ENCODE peak calls at places on chromosomes 5 and 9, in five cellular contexts. G is GM23338, O is breast epithelium, Q is cardiac muscle cell, I is RWPE1. H is an unnamed sample.

GRCh38 chr9:7328453-7328852 is 471.1 kb downstream of the DMAC1 start:
- DNase-seq in G (no peak), Q (no peak), I (no peak), O (no peak), H (no peak)

GRCh38 chr5:20601678-20602100 is 613.7 kb upstream of the CDH18 start:
- DNase-seq in G (peak), I (no peak), Q (peak), O (no peak), H (no peak)

GRCh38 chr5:58366461-58366860 is 93.4 kb downstream of the PLK2 start:
- DNase-seq in O (no peak), Q (no peak), I (no peak), G (no peak), H (peak)

GRCh38 chr5:81350507-81350906 is 43.4 kb downstream of the ACOT12 start:
- DNase-seq in Q (no peak), O (no peak), G (no peak), I (no peak), H (no peak)

GRCh38 chr9:110317921-110318320 is 19.7 kb downstream of the TXNDC8 start:
- DNase-seq in I (no peak), Q (no peak), O (no peak), G (no peak), H (no peak)

GRCh38 chr9:121207371-121207940 is 5.8 kb upstream of the RAB14 start:
- DNase-seq in Q (no peak), G (no peak), I (no peak), O (no peak), H (no peak)

GRCh38 chr5:56319281-56320242 is 86.4 kb upstream of the ANKRD55 start:
- DNase-seq in Q (peak), O (no peak), G (no peak), I (peak), H (peak)

GRCh38 chr5:143440448-143441102 is 37.1 kb upstream of the NR3C1 start:
- DNase-seq in O (no peak), G (no peak), I (no peak), Q (no peak), H (no peak)

GRCh38 chr5:138922494-138922893 is 47.4 kb upstream of the LRRTM2 start:
- DNase-seq in Q (no peak), I (no peak), G (no peak), O (no peak), H (no peak)

GRCh38 chr9:81070689-81071088 is 618.7 kb downstream of the TLE1 start:
- DNase-seq in G (no peak), I (no peak), O (no peak), Q (no peak), H (no peak)

GRCh38 chr9:106648799-106649198 is 214.2 kb upstream of the ZNF462 start:
- DNase-seq in Q (peak), I (peak), O (no peak), G (peak), H (no peak)

GRCh38 chr5:176157656-176158055 is 80.6 kb upstream of the SIMC1 start:
- DNase-seq in I (peak), G (no peak), O (no peak), Q (peak), H (no peak)

GRCh38 chr9:25025156-25025555 is 479.5 kb upstream of the IZUMO3 start:
- DNase-seq in I (no peak), Q (no peak), O (no peak), G (no peak), H (no peak)

GRCh38 chr5:67248703-67249589 is 52.3 kb upstream of the CD180 start:
- DNase-seq in Q (no peak), I (peak), O (peak), G (no peak), H (no peak)

GRCh38 chr5:37248387-37248969 is 698 bp downstream of the CPLANE1 start:
- DNase-seq in Q (peak), I (no peak), G (peak), O (no peak), H (no peak)

GRCh38 chr9:34363619-34364351 is 12.9 kb downstream of the MYORG start:
- DNase-seq in O (no peak), I (no peak), Q (peak), G (peak), H (no peak)

GRCh38 chr5:10507575-10508024 is 56.3 kb upstream of the ANKRD33B start:
- DNase-seq in O (no peak), G (no peak), Q (no peak), I (peak), H (no peak)

GRCh38 chr9:137235424-137236237 is 4.9 kb downstream of the SLC34A3 start:
- DNase-seq in G (peak), Q (no peak), I (no peak), O (no peak), H (peak)

GRCh38 chr5:96408841-96409458 is 24.1 kb downstream of the PCSK1 start:
- DNase-seq in G (no peak), O (no peak), Q (peak), I (no peak), H (no peak)

GRCh38 chr9:127534931-127535330 is 77.1 kb upstream of the STXBP1 start:
- DNase-seq in G (no peak), I (peak), O (no peak), Q (no peak), H (no peak)

GRCh38 chr9:79639354-79639753 is 67.6 kb downstream of the TLE4 start:
- DNase-seq in G (no peak), O (no peak), Q (no peak), I (peak), H (no peak)

GRCh38 chr9:121098567-121099198 is 23.9 kb downstream of the CNTRL start:
- DNase-seq in Q (no peak), G (no peak), I (no peak), O (no peak), H (no peak)

GRCh38 chr9:74379718-74380117 is 117.4 kb upstream of the RORB start:
- DNase-seq in O (no peak), G (peak), Q (peak), I (peak), H (no peak)

GRCh38 chr9:99414321-99414720 is 192.2 kb downstream of the SEC61B start:
- DNase-seq in O (no peak), Q (no peak), I (no peak), G (no peak), H (no peak)

GRCh38 chr9:93649610-93650261 is 73.4 kb downstream of the PHF2 start:
- DNase-seq in G (no peak), O (no peak), I (no peak), Q (no peak), H (no peak)

GRCh38 chr9:77488439-77489126 is 159.5 kb downstream of the GNA14 start:
- DNase-seq in O (no peak), I (peak), Q (peak), G (peak), H (no peak)

GRCh38 chr5:6681682-6682081 is 31.6 kb upstream of the TENT4A start:
- DNase-seq in O (no peak), Q (no peak), G (no peak), I (no peak), H (no peak)

GRCh38 chr5:6686501-6686900 is 26.7 kb upstream of the TENT4A start:
- DNase-seq in G (no peak), I (no peak), Q (no peak), O (no peak), H (no peak)

GRCh38 chr5:6682239-6682638 is 31.0 kb upstream of the TENT4A start:
- DNase-seq in Q (no peak), G (peak), O (no peak), I (no peak), H (no peak)

GRCh38 chr5:6683241-6683640 is 30.0 kb upstream of the TENT4A start:
- DNase-seq in O (no peak), I (no peak), Q (no peak), G (no peak), H (peak)

GRCh38 chr5:6684075-6684474 is 29.2 kb upstream of the TENT4A start:
- DNase-seq in Q (no peak), I (no peak), G (no peak), O (no peak), H (no peak)
- H3K27ac ChIP-seq in Q (no peak), I (no peak), G (no peak), O (no peak), H (no peak)

DNA sequence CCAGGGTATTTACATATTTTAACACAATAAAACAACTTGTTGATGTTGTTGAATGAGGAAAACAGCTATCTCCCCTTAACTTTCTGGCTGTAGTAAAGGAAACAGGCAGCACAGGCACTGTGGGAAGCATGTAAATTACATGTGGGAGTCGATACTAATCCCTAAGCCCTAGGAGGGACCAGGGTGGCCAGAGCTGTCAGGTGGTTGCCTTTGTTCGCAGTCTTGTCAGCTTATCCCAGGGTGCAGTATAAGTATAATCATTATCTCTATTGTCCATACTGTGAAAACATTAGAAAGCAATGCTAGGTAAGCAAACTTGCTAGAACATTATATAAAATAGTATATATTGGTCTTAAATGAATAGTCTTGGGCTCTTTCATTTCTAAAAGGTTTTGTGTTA is 125.6 kb upstream of the RPS23 start:
- DNase-seq in Q (no peak), O (no peak), G (no peak), I (no peak), H (no peak)
- H3K27ac ChIP-seq in Q (no peak), O (no peak), G (no peak), I (no peak), H (no peak)

GRCh38 chr5:173744527-173744926 is 128.1 kb upstream of the BOD1 start:
- DNase-seq in G (peak), I (no peak), Q (no peak), O (no peak), H (no peak)

GRCh38 chr5:173745123-173745522 is 128.7 kb upstream of the BOD1 start:
- DNase-seq in G (peak), O (no peak), Q (no peak), I (no peak), H (no peak)

GRCh38 chr5:173745561-173745960 is 129.1 kb upstream of the BOD1 start:
- DNase-seq in G (no peak), I (no peak), Q (no peak), O (no peak), H (no peak)

GRCh38 chr5:173747876-173748275 is 131.4 kb upstream of the BOD1 start:
- DNase-seq in O (no peak), I (no peak), G (no peak), Q (no peak), H (no peak)

DNA sequence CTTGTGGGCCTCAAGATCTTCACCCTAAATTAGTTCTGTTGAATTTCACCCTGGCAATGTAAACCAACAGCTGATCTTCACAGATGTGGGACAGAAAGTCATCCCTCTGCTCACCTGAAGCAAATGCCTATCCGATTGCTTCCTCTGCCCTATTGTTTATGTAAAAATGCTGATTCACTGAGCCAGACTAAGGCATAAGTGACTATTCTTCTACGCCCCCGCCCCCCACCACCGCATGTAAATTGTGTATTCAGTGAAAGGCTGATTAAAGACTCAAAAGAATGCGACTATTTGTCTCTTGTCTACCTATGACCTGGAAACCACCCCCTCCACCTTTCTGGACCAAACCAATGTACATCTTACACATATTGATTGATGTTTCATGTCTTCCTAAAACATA is 129.6 kb upstream of the BOD1 start:
- DNase-seq in I (no peak), O (no peak), G (peak), Q (no peak), H (no peak)
- H3K27ac ChIP-seq in I (no peak), O (no peak), G (peak), Q (no peak), H (no peak)

DNA sequence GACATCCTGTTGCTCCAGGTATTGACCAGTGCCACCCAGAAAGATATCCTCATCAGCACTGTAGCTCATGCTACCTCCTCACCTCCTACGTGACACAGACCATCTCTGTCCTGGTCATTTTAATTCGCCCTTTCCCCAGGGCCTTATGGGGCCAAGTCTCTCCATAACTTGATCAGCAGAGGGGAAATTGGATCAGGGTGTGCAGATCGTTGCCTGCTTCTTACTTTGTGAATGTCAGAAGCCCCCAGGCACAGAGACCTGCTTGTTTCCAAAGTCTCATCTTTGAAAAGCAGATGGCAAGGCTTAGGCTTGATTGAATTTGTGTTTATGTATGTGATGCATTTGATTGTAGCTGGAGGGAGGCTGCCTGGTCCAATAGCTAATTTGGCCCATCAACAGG is 8.8 kb upstream of the DBH start:
- DNase-seq in Q (no peak), O (no peak), I (no peak), G (no peak), H (no peak)
- H3K27ac ChIP-seq in Q (no peak), O (no peak), I (no peak), G (no peak), H (no peak)

GRCh38 chr5:154860123-154860522 is 1.7 kb downstream of the CNOT8 start:
- DNase-seq in I (no peak), O (no peak), Q (peak), G (peak), H (no peak)

GRCh38 chr5:154860765-154861164 is 2.3 kb downstream of the CNOT8 start:
- DNase-seq in O (no peak), G (no peak), Q (no peak), I (no peak), H (no peak)

GRCh38 chr5:154858251-154858971 is at the start of gene CNOT8:
- DNase-seq in Q (peak), O (peak), I (peak), G (peak), H (peak)

GRCh38 chr5:154857534-154858250 is 735 bp upstream of the CNOT8 start:
- DNase-seq in O (peak), I (peak), G (peak), Q (peak), H (peak)

GRCh38 chr5:154858972-154859950 is 834 bp downstream of the CNOT8 start:
- DNase-seq in O (no peak), G (no peak), I (no peak), Q (peak), H (no peak)
- H3K27ac ChIP-seq in O (peak), G (peak), I (peak), Q (peak), H (peak)

DNA sequence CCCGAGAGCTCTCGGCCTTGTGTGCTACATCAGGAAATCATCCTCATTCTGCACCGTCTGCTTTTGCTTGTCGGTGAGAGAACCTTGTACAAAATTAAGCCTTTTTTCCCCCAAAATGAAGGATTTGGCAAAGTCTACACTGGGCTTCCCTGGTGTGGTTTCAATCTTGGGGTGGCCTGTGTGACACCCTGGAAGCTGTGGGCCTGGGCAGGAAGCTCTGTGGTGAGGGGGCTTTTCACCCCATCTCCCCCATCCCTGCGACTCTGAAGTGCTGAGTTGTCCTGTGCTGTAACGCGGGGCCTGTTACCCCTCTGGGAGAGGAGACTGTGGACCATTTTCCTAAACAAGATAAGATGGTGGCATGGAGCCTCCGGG is 55.4 kb downstream of the AHRR start:
- DNase-seq in O (no peak), I (no peak), Q (no peak), G (no peak), H (no peak)
- H3K27ac ChIP-seq in O (no peak), I (peak), Q (no peak), G (no peak), H (no peak)

DNA sequence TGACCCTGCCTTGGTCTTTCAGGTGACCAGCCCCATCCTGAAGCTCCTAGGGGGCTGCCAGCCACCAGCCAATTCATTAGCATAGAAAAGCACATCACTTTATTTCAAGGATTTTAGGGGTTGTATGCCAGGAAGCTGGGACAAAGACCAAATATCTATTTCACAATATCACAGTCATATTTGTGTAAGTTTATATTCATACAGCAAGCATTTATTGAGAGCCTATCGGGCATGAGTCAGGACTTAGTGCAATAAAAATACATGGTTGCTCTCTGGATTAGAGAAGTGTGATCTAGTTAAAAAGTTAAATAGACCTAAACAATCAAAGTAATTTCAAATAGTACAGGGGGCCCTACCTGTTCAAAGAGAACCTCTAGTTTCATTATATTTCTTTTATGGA is 113.8 kb downstream of the ERCC6L2 start:
- DNase-seq in G (no peak), O (no peak), I (no peak), Q (peak), H (no peak)
- H3K27ac ChIP-seq in G (no peak), O (no peak), I (no peak), Q (no peak), H (no peak)

GRCh38 chr9:91817493-91818225 is 132.4 kb downstream of the ROR2 start:
- DNase-seq in Q (peak), O (no peak), I (no peak), G (peak), H (no peak)
- H3K27ac ChIP-seq in Q (no peak), O (peak), I (no peak), G (no peak), H (no peak)

DNA sequence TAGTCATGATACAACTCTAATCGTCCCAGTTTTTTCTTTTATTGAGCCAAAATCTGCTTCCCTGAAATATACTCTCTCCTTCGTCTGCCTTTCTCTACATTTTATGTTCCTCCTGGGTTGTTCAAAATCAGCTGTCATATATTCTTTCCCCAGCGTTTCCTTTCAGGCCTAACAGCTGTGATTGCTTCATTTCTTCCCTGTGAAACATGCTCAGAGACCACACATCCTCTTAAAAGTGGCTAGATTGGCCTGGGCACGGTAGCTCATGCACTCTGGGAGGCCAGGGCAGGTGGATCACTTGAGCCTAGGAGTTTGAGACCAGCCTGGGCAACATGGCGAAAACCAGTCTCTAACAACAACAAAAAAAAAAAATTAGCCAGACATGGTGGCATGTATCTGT is 25.1 kb downstream of the NFX1 start:
- DNase-seq in I (no peak), Q (no peak), O (no peak), G (no peak), H (no peak)
- H3K27ac ChIP-seq in I (peak), Q (no peak), O (no peak), G (no peak), H (no peak)